ENCODE peak calls at places on chromosomes 3 and 15, in six cellular contexts. A, Z, W, R, M and X are unnamed samples. For H3K4me1, the result is how much of the 10 kb centered on the place peaks cover.

GRCh38 chr15:64842986-64843561 is 1.4 kb downstream of the PLEKHO2 start:
- DNase-seq in Z (no peak), R (no peak), M (peak), A (peak), W (no peak), X (no peak)

GRCh38 chr15:92904832-92905640 is 4.9 kb downstream of the CHD2 start:
- DNase-seq in R (no peak), W (no peak), A (no peak), Z (no peak), M (no peak), X (no peak)

GRCh38 chr3:191912616-191913204 is 451.7 kb downstream of the PYDC2 start:
- DNase-seq in W (no peak), A (no peak), R (no peak), M (no peak), Z (no peak), X (no peak)

GRCh38 chr3:112084980-112085697 is 1.1 kb upstream of the C3orf52 start:
- DNase-seq in Z (no peak), R (peak), A (no peak), W (no peak), M (no peak), X (peak)

GRCh38 chr3:50274371-50275104 is 4.3 kb upstream of the LSMEM2 start:
- DNase-seq in Z (no peak), M (peak), W (peak), A (peak), R (no peak), X (peak)

GRCh38 chr3:38524141-38524739 is 28.1 kb downstream of the EXOG start:
- DNase-seq in Z (no peak), M (no peak), R (no peak), A (no peak), W (no peak), X (no peak)

GRCh38 chr3:61562810-61563613 is 1.6 kb downstream of the PTPRG start:
- DNase-seq in W (no peak), Z (peak), M (peak), R (no peak), A (peak), X (peak)

GRCh38 chr15:57028176-57028575 is 109.7 kb downstream of the TCF12 start:
- DNase-seq in W (no peak), A (no peak), Z (no peak), M (no peak), R (no peak), X (no peak)

GRCh38 chr3:22117751-22118346 is 366.8 kb upstream of the ZNF385D start:
- DNase-seq in A (peak), W (no peak), M (no peak), R (no peak), Z (no peak), X (peak)

GRCh38 chr3:81274671-81275070 is 486.8 kb downstream of the GBE1 start:
- DNase-seq in M (no peak), Z (no peak), A (no peak), R (no peak), W (no peak), X (no peak)
- H3K4me3 ChIP-seq in M (no peak), Z (no peak), A (no peak), R (no peak), W (no peak), X (no peak)

GRCh38 chr15:41928100-41928499 is 34.2 kb upstream of the SPTBN5 start:
- DNase-seq in M (no peak), R (peak), A (peak), Z (no peak), W (no peak), X (no peak)
- H3K27ac ChIP-seq in M (no peak), R (no peak), A (peak), Z (peak), W (no peak), X (no peak)

GRCh38 chr3:156677120-156677479 is 2.7 kb downstream of the TIPARP start:
- DNase-seq in A (no peak), W (no peak), R (no peak), Z (no peak), M (no peak), X (peak)
- H3K4me1 ChIP-seq in A (half or more), W (half or more), R (half or more), Z (half or more), M (under half), X (under half)

DNA sequence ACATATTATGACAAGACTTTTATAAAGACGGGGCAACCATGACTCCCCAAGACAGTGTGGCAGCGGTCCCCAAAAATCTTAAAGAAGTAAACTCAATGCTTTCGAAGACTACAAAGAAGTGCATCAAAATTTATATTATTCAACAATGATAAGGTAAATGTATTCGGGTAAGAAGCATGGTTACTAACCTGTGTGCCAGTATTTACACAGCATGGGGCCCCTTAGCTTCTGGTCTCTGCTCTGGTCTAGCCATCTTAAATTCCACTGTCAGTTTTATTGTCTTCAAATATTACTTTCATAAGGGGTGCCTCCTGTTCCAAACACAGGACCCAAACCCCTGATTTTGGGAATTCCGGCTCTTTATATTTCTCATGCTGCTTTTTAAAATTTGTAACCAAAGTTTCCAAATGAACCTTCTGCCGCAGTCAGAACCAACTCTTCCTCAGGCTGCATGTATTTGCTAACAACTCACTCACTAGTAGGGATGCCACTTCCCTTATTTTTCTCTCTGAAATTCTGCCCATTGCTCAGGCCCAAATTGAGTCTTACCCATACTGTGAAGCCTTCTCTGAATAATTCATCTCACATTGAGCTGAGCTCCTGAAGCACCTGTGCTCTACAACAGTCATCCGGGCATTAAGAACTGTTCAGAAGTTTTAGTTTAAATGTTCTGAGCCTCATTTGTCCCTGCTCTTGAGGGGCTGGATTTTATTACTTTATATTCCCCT is 1.2 kb downstream of the TTC23 start:
- DNase-seq in M (no peak), A (no peak), W (no peak), Z (no peak), R (no peak), X (no peak)
- H3K4me3 ChIP-seq in M (no peak), A (peak), W (no peak), Z (peak), R (peak), X (no peak)

GRCh38 chr3:129890125-129890524 is 3.4 kb downstream of the TMCC1 start:
- DNase-seq in W (no peak), R (no peak), Z (no peak), M (no peak), A (peak), X (peak)
- H3K27ac ChIP-seq in W (no peak), R (no peak), Z (no peak), M (peak), A (peak), X (no peak)

GRCh38 chr3:196775938-196776337 is 36.3 kb downstream of the PAK2 start:
- DNase-seq in M (no peak), Z (no peak), A (no peak), R (no peak), W (no peak), X (no peak)
- H3K4me1 ChIP-seq in M (under half), Z (under half), A (under half), R (under half), W (under half), X (under half)

DNA sequence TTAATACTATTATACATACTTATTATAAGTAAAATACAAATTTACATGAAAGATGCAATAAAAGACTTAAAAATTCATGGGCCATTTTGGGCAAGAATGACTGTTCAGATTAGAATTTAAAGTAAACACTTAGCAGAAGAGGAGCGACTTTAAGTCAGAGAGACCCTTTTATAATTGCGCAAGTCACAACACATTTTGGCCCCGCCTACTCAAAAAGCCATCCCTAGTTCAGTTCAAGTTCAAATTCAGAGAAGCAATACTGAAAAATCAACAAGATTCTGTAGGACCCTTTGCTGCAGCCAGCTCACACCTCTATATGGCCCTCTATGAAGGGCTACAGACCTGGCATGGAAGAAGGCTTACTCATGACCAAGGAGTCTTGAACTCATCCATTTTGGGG is 64.6 kb downstream of the PEAK1 start:
- DNase-seq in A (no peak), W (no peak), R (no peak), Z (no peak), M (no peak), X (no peak)
- H3K4me3 ChIP-seq in A (no peak), W (no peak), R (no peak), Z (no peak), M (no peak), X (no peak)

DNA sequence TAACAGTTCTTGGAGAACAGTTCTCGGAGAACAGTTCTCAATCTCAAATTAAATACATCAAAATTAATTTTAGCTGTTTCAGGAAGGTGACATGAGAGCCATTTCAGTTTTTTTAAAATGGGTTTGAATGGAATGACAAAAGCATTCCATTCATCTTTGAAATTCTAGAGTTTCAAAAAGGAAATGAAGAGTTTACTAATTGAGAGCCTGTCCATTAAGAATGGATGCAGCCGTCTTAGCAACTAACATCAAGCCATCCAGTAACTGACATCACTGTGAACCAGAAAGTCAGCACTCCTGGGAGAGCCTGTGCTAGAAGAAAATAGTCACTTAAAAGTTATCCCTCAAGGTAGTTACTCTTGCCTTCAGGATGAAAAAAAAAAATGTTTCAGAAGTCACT is 47.0 kb upstream of the FSTL1 start:
- DNase-seq in A (no peak), R (no peak), Z (no peak), W (no peak), M (no peak), X (no peak)
- H3K27ac ChIP-seq in A (peak), R (no peak), Z (no peak), W (no peak), M (no peak), X (no peak)

GRCh38 chr3:57157666-57158065 is 7.5 kb downstream of the IL17RD start:
- DNase-seq in Z (no peak), A (no peak), M (no peak), R (no peak), W (no peak), X (no peak)
- H3K4me1 ChIP-seq in Z (under half), A (under half), M (under half), R (under half), W (under half), X (under half)